ENCODE peak calls at places on chromosomes 4 and X, in ten cellular contexts. One of them, this sample, is unnamed.

GRCh38 chr4:123250843-123251242 is 145.8 kb upstream of the SPRY1 start:
- DNase-seq in psoas muscle: no peak
- DNase-seq in transverse colon: no peak
- DNase-seq in mucosa of descending colon: no peak
- DNase-seq in sigmoid colon: peak
- DNase-seq in cardiac fibroblast: peak
- DNase-seq in CD4-positive, alpha-beta T cell: no peak
- DNase-seq in bronchial epithelial cell: peak
- DNase-seq in neural crest cell: no peak
- DNase-seq in upper lobe of left lung: no peak
- DNase-seq in this sample: no peak

GRCh38 chr4:109998867-109999303 is 86.2 kb downstream of the EGF start:
- DNase-seq in mucosa of descending colon: peak
- DNase-seq in bronchial epithelial cell: peak
- DNase-seq in psoas muscle: no peak
- DNase-seq in neural crest cell: peak
- DNase-seq in transverse colon: no peak
- DNase-seq in CD4-positive, alpha-beta T cell: peak
- DNase-seq in upper lobe of left lung: no peak
- DNase-seq in cardiac fibroblast: peak
- DNase-seq in sigmoid colon: no peak
- DNase-seq in this sample: no peak

GRCh38 chr4:84866295-84866694 is 100.2 kb downstream of the WDFY3 start:
- DNase-seq in bronchial epithelial cell: no peak
- DNase-seq in transverse colon: no peak
- DNase-seq in neural crest cell: no peak
- DNase-seq in upper lobe of left lung: no peak
- DNase-seq in cardiac fibroblast: no peak
- DNase-seq in CD4-positive, alpha-beta T cell: no peak
- DNase-seq in mucosa of descending colon: no peak
- DNase-seq in psoas muscle: no peak
- DNase-seq in sigmoid colon: no peak
- DNase-seq in this sample: no peak

GRCh38 chr4:85409251-85409650 is 65.7 kb upstream of the ARHGAP24 start:
- DNase-seq in sigmoid colon: no peak
- DNase-seq in transverse colon: no peak
- DNase-seq in upper lobe of left lung: no peak
- DNase-seq in CD4-positive, alpha-beta T cell: no peak
- DNase-seq in bronchial epithelial cell: no peak
- DNase-seq in neural crest cell: no peak
- DNase-seq in cardiac fibroblast: peak
- DNase-seq in psoas muscle: no peak
- DNase-seq in mucosa of descending colon: no peak
- DNase-seq in this sample: no peak

GRCh38 chr4:151955721-151956340 is 195.0 kb upstream of the GATB start:
- DNase-seq in CD4-positive, alpha-beta T cell: no peak
- DNase-seq in psoas muscle: no peak
- DNase-seq in sigmoid colon: no peak
- DNase-seq in upper lobe of left lung: no peak
- DNase-seq in cardiac fibroblast: peak
- DNase-seq in transverse colon: no peak
- DNase-seq in mucosa of descending colon: no peak
- DNase-seq in neural crest cell: no peak
- DNase-seq in bronchial epithelial cell: no peak
- DNase-seq in this sample: no peak

GRCh38 chr4:19736968-19737756 is 514.5 kb upstream of the SLIT2 start:
- DNase-seq in psoas muscle: no peak
- DNase-seq in bronchial epithelial cell: no peak
- DNase-seq in cardiac fibroblast: no peak
- DNase-seq in neural crest cell: no peak
- DNase-seq in upper lobe of left lung: no peak
- DNase-seq in CD4-positive, alpha-beta T cell: no peak
- DNase-seq in transverse colon: no peak
- DNase-seq in mucosa of descending colon: no peak
- DNase-seq in sigmoid colon: no peak
- DNase-seq in this sample: no peak

GRCh38 chrX:150465326-150465725 is 102.2 kb downstream of the MAMLD1 start:
- DNase-seq in upper lobe of left lung: no peak
- DNase-seq in psoas muscle: no peak
- DNase-seq in neural crest cell: no peak
- DNase-seq in mucosa of descending colon: no peak
- DNase-seq in CD4-positive, alpha-beta T cell: no peak
- DNase-seq in transverse colon: no peak
- DNase-seq in bronchial epithelial cell: no peak
- DNase-seq in cardiac fibroblast: no peak
- DNase-seq in sigmoid colon: no peak
- DNase-seq in this sample: no peak

GRCh38 chr4:16853653-16854052 is 44.8 kb downstream of the LDB2 start:
- DNase-seq in sigmoid colon: no peak
- DNase-seq in CD4-positive, alpha-beta T cell: no peak
- DNase-seq in neural crest cell: no peak
- DNase-seq in mucosa of descending colon: no peak
- DNase-seq in transverse colon: no peak
- DNase-seq in bronchial epithelial cell: no peak
- DNase-seq in cardiac fibroblast: no peak
- DNase-seq in psoas muscle: no peak
- DNase-seq in upper lobe of left lung: no peak
- DNase-seq in this sample: no peak

GRCh38 chr4:108834787-108835384 is 72.0 kb upstream of the ETNPPL start:
- DNase-seq in transverse colon: no peak
- DNase-seq in upper lobe of left lung: no peak
- DNase-seq in CD4-positive, alpha-beta T cell: no peak
- DNase-seq in bronchial epithelial cell: peak
- DNase-seq in neural crest cell: no peak
- DNase-seq in sigmoid colon: no peak
- DNase-seq in psoas muscle: no peak
- DNase-seq in cardiac fibroblast: peak
- DNase-seq in mucosa of descending colon: no peak
- DNase-seq in this sample: no peak

GRCh38 chr4:154622598-154622997 is 10.1 kb upstream of the FGG start:
- DNase-seq in neural crest cell: no peak
- DNase-seq in sigmoid colon: no peak
- DNase-seq in bronchial epithelial cell: peak
- DNase-seq in upper lobe of left lung: no peak
- DNase-seq in transverse colon: no peak
- DNase-seq in mucosa of descending colon: peak
- DNase-seq in CD4-positive, alpha-beta T cell: no peak
- DNase-seq in cardiac fibroblast: peak
- DNase-seq in psoas muscle: no peak
- DNase-seq in this sample: no peak

GRCh38 chr4:41148292-41148691 is 66.0 kb downstream of the APBB2 start:
- DNase-seq in transverse colon: no peak
- DNase-seq in sigmoid colon: no peak
- DNase-seq in neural crest cell: no peak
- DNase-seq in CD4-positive, alpha-beta T cell: no peak
- DNase-seq in psoas muscle: no peak
- DNase-seq in bronchial epithelial cell: no peak
- DNase-seq in upper lobe of left lung: no peak
- DNase-seq in cardiac fibroblast: peak
- DNase-seq in mucosa of descending colon: no peak
- DNase-seq in this sample: no peak

GRCh38 chrX:15719324-15719968 is 18.6 kb upstream of the CA5B start:
- DNase-seq in cardiac fibroblast: no peak
- DNase-seq in upper lobe of left lung: no peak
- DNase-seq in neural crest cell: no peak
- DNase-seq in mucosa of descending colon: no peak
- DNase-seq in transverse colon: no peak
- DNase-seq in CD4-positive, alpha-beta T cell: no peak
- DNase-seq in psoas muscle: no peak
- DNase-seq in sigmoid colon: no peak
- DNase-seq in bronchial epithelial cell: no peak
- DNase-seq in this sample: no peak

GRCh38 chr4:128633067-128633466 is 176.4 kb upstream of the JADE1 start:
- DNase-seq in cardiac fibroblast: no peak
- DNase-seq in transverse colon: no peak
- DNase-seq in CD4-positive, alpha-beta T cell: no peak
- DNase-seq in sigmoid colon: no peak
- DNase-seq in mucosa of descending colon: no peak
- DNase-seq in upper lobe of left lung: no peak
- DNase-seq in neural crest cell: no peak
- DNase-seq in psoas muscle: no peak
- DNase-seq in bronchial epithelial cell: no peak
- DNase-seq in this sample: no peak

DNA sequence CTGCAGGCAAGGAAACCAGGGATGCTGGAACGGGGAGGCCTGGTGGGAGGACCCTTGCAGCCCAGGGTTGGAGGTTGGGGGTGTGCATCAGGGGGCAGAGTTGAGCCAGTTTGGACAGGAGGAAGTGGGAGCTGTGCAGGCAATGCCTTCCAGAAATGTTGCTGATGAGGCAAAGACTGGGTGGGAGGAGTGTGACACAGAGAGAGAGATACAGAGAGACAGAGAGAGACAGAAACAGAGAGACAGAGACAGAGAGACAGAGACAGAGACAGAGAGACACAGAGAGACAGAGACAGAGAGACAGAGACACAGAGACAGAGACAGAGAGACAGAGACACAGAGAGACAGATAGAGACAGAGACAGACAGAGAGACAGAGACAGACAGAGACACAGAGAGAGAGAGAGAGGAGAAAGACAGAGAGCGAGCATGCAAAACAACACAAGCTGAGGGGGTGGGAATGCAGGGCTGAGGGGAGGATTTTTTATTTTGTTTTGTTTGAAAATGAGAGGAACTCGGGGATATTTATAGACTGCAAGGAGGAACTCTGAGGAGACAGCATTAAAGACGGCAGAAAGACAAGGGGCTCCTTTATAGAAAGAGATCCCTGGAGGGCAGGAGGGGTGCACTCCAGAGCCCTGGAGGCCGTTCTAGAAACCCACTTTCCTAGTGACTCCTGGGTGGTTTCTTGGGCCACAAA is 1.9 kb upstream of the HAUS3 start:
- DNase-seq in CD4-positive, alpha-beta T cell: no peak
- DNase-seq in mucosa of descending colon: no peak
- DNase-seq in psoas muscle: peak
- DNase-seq in upper lobe of left lung: no peak
- DNase-seq in neural crest cell: peak
- DNase-seq in sigmoid colon: peak
- DNase-seq in bronchial epithelial cell: peak
- DNase-seq in transverse colon: peak
- DNase-seq in cardiac fibroblast: peak
- DNase-seq in this sample: peak
- TF ChIP-seq CTCF in CD4-positive, alpha-beta T cell: no peak
- TF ChIP-seq CTCF in mucosa of descending colon: no peak
- TF ChIP-seq CTCF in psoas muscle: peak
- TF ChIP-seq CTCF in upper lobe of left lung: no peak
- TF ChIP-seq CTCF in neural crest cell: peak
- TF ChIP-seq CTCF in sigmoid colon: no peak
- TF ChIP-seq CTCF in bronchial epithelial cell: no peak
- TF ChIP-seq CTCF in transverse colon: no peak
- TF ChIP-seq CTCF in cardiac fibroblast: peak
- TF ChIP-seq CTCF in this sample: peak

GRCh38 chrX:109632906-109633504 is 8.0 kb upstream of the KCNE5 start:
- DNase-seq in psoas muscle: no peak
- DNase-seq in CD4-positive, alpha-beta T cell: no peak
- DNase-seq in neural crest cell: peak
- DNase-seq in sigmoid colon: no peak
- DNase-seq in transverse colon: no peak
- DNase-seq in mucosa of descending colon: peak
- DNase-seq in upper lobe of left lung: no peak
- DNase-seq in bronchial epithelial cell: peak
- DNase-seq in cardiac fibroblast: peak
- DNase-seq in this sample: no peak
- TF ChIP-seq CTCF in psoas muscle: peak
- TF ChIP-seq CTCF in CD4-positive, alpha-beta T cell: no peak
- TF ChIP-seq CTCF in neural crest cell: peak
- TF ChIP-seq CTCF in sigmoid colon: no peak
- TF ChIP-seq CTCF in transverse colon: peak
- TF ChIP-seq CTCF in mucosa of descending colon: no peak
- TF ChIP-seq CTCF in upper lobe of left lung: peak
- TF ChIP-seq CTCF in bronchial epithelial cell: peak
- TF ChIP-seq CTCF in cardiac fibroblast: peak
- TF ChIP-seq CTCF in this sample: peak

DNA sequence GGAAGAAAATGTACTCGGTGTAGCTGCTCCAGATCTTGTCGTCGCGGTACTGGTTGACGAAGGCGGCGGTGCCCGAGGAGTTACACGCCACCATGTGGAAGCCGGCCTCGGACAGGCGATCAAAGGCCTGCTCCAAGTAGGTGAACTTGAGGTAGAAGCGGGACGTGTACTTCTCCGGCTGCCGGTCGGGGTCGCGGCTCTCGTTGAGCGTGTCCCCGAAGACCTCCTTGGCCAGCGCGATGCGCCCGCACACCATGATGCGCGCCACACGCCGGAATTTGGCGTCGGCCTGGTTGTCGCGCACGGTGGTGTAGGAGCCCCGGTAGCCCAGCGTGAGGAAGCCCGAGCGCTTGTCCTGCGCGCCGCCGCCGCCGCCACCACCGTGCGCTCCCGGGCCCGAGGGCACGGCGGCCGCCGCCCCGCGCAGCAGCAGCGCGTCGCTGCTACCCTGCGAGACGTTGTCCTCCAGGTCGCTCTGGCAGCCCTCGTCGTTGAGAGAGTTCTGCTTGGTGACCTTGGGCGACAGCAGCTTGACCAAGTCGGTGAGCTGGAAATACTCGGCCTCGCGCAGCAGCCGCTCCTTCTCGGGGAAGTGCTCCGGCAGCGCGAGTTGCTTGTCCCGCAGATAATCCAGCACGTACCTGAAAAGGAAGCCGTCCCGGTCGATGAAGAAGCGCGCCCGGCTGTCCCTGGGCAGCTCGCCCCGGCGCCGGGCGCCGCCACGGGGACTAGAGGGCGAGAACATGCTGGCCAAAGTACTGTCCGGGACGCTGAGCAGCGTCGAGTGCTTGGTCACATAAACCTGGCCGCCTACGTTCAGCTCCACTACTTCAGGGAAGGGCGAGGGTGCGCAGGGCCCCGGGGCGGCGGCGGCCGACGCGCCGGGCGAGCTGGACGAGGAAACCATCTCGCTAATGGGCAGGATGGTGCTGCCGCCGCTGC is 775 bp downstream of the KCTD8 start:
- DNase-seq in CD4-positive, alpha-beta T cell: no peak
- DNase-seq in cardiac fibroblast: peak
- DNase-seq in upper lobe of left lung: peak
- DNase-seq in transverse colon: no peak
- DNase-seq in mucosa of descending colon: peak
- DNase-seq in psoas muscle: peak
- DNase-seq in bronchial epithelial cell: no peak
- DNase-seq in neural crest cell: peak
- DNase-seq in sigmoid colon: peak
- DNase-seq in this sample: peak
- TF ChIP-seq CTCF in CD4-positive, alpha-beta T cell: no peak
- TF ChIP-seq CTCF in cardiac fibroblast: no peak
- TF ChIP-seq CTCF in upper lobe of left lung: no peak
- TF ChIP-seq CTCF in transverse colon: no peak
- TF ChIP-seq CTCF in mucosa of descending colon: no peak
- TF ChIP-seq CTCF in psoas muscle: no peak
- TF ChIP-seq CTCF in bronchial epithelial cell: no peak
- TF ChIP-seq CTCF in neural crest cell: no peak
- TF ChIP-seq CTCF in sigmoid colon: no peak
- TF ChIP-seq CTCF in this sample: no peak

DNA sequence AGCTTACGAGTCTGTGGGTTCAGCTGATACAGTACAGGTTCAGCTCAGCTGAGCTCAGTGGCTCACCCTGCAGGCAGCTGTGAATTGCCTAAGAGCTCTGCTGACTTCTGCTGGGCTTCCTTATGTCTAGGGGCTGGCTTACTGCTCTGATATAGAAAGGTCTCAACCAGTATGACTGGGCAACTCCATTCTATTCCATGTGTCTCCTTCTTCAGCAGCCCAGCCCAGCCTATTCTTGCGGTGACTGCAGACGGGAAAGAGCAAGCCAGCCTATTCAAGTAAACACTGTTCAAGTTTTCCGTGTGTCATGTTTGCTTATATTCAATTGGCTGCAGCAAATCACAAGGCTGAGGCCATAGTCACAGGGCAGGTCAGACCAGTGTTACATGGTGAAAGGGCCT is 615.4 kb upstream of the ZFP42 start:
- DNase-seq in transverse colon: peak
- DNase-seq in upper lobe of left lung: no peak
- DNase-seq in sigmoid colon: no peak
- DNase-seq in psoas muscle: no peak
- DNase-seq in CD4-positive, alpha-beta T cell: no peak
- DNase-seq in cardiac fibroblast: peak
- DNase-seq in mucosa of descending colon: peak
- DNase-seq in bronchial epithelial cell: peak
- DNase-seq in neural crest cell: no peak
- DNase-seq in this sample: no peak
- TF ChIP-seq CTCF in transverse colon: peak
- TF ChIP-seq CTCF in upper lobe of left lung: no peak
- TF ChIP-seq CTCF in sigmoid colon: no peak
- TF ChIP-seq CTCF in psoas muscle: no peak
- TF ChIP-seq CTCF in CD4-positive, alpha-beta T cell: no peak
- TF ChIP-seq CTCF in cardiac fibroblast: no peak
- TF ChIP-seq CTCF in mucosa of descending colon: peak
- TF ChIP-seq CTCF in bronchial epithelial cell: peak
- TF ChIP-seq CTCF in neural crest cell: peak
- TF ChIP-seq CTCF in this sample: no peak